ENCODE peak calls at places on chromosome 16, in seven cellular contexts. N is ovary, G is D721Med, R is GM20000, C is fibroblast of lung, X is GM12865, T is fibroblast of mammary gland. A is an unnamed sample.

GRCh38 chr16:66928702-66929388 is 3.5 kb upstream of the RRAD start:
- DNase-seq in G (no peak), N (no peak), X (peak), R (peak), T (peak), C (peak), A (peak)

GRCh38 chr16:3761375-3762079 is 44.2 kb upstream of the TRAP1 start:
- DNase-seq in C (no peak), N (no peak), X (no peak), T (no peak), R (no peak), G (no peak), A (no peak)

GRCh38 chr16:180921-181667 is 835 bp downstream of the HBQ1 start:
- DNase-seq in N (peak), G (peak), R (peak), X (peak), C (peak), T (peak), A (peak)

GRCh38 chr16:69113216-69113615 is 7.8 kb downstream of the HAS3 start:
- DNase-seq in C (no peak), T (no peak), N (no peak), G (no peak), X (no peak), R (no peak), A (no peak)

GRCh38 chr16:35908942-35909341 is 2449.5 kb downstream of the TP53TG3F start:
- DNase-seq in N (no peak), C (no peak), T (no peak), G (no peak), X (no peak), R (no peak), A (no peak)

GRCh38 chr16:69906838-69907301 is 44.3 kb upstream of the CLEC18A start:
- DNase-seq in N (no peak), R (no peak), G (no peak), C (peak), T (peak), X (no peak), A (no peak)

GRCh38 chr16:17230932-17231581 is 239.7 kb downstream of the XYLT1 start:
- DNase-seq in C (no peak), T (no peak), R (no peak), G (no peak), N (no peak), X (no peak), A (no peak)

GRCh38 chr16:58501242-58502131 is 1.5 kb downstream of the NDRG4 start:
- DNase-seq in R (no peak), G (no peak), C (no peak), T (no peak), N (no peak), X (peak), A (peak)

GRCh38 chr16:30351586-30352419 is 3.3 kb downstream of the CD2BP2 start:
- DNase-seq in X (no peak), R (no peak), T (peak), N (peak), C (peak), G (no peak), A (no peak)

GRCh38 chr16:88924834-88925539 is 52.0 kb downstream of the CBFA2T3 start:
- DNase-seq in C (peak), R (peak), N (no peak), T (peak), G (no peak), X (peak), A (peak)

GRCh38 chr16:60608971-60609370 is 1427.3 kb downstream of the CDH8 start:
- DNase-seq in X (no peak), C (no peak), N (no peak), R (no peak), T (no peak), G (no peak), A (no peak)

GRCh38 chr16:89155184-89155679 is 16.3 kb upstream of the CDH15 start:
- DNase-seq in T (peak), C (peak), R (no peak), N (peak), G (no peak), X (no peak), A (no peak)

GRCh38 chr16:79593074-79593531 is 7.4 kb downstream of the MAF start:
- DNase-seq in R (no peak), X (no peak), C (peak), G (no peak), N (no peak), T (no peak), A (no peak)

GRCh38 chr16:15484662-15485061 is 50.3 kb downstream of the BMERB1 start:
- DNase-seq in N (no peak), G (no peak), C (peak), T (peak), R (no peak), X (no peak), A (no peak)

GRCh38 chr16:89374393-89374948 is 115.9 kb downstream of the ANKRD11 start:
- DNase-seq in G (peak), X (no peak), C (peak), R (no peak), T (peak), N (no peak), A (no peak)

GRCh38 chr16:47888142-47888541 is 267.7 kb downstream of the ABCC12 start:
- DNase-seq in R (no peak), G (no peak), X (no peak), T (no peak), C (peak), N (no peak), A (peak)

GRCh38 chr16:23119570-23119969 is 29.7 kb downstream of the USP31 start:
- DNase-seq in T (peak), X (no peak), G (no peak), R (no peak), N (no peak), C (peak), A (no peak)

GRCh38 chr16:89017956-89018604 is 41.1 kb upstream of the CBFA2T3 start:
- DNase-seq in C (no peak), N (no peak), G (no peak), T (peak), X (no peak), R (no peak), A (no peak)

GRCh38 chr16:67664258-67664657 is 2.3 kb downstream of the ENKD1 start:
- DNase-seq in N (no peak), G (no peak), R (no peak), T (no peak), X (no peak), C (no peak), A (no peak)

GRCh38 chr16:68347605-68348004 is 36.8 kb downstream of the PRMT7 start:
- DNase-seq in R (no peak), C (no peak), N (no peak), X (no peak), T (no peak), G (no peak), A (no peak)

GRCh38 chr16:28092721-28093382 is 29.3 kb upstream of the GSG1L start:
- DNase-seq in C (no peak), X (no peak), T (no peak), N (no peak), G (no peak), R (no peak), A (no peak)

GRCh38 chr16:29007865-29008593 is 23.2 kb downstream of the LAT start:
- DNase-seq in T (peak), R (no peak), X (peak), G (no peak), C (peak), N (no peak), A (no peak)

DNA sequence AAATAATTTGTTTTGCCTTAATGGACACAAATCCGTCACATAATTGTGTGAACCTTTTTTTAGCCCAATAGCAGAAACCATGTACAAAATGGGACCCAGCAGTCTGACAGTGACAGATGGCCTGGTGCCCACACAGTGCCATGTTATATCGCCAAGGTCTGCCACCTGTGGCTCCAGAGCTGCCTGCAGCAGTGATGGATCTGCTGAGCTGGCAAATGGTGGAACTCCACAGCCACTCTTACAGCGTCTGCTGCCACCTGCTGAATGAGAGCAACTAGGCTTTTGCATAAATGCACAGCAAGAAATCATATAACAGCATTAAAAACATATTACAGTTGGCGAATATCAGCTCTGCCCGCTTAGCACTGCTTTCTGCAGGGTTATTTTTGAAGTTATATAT is 59.4 kb downstream of the NUP93 start:
- DNase-seq in G (no peak), C (peak), R (no peak), X (peak), N (peak), T (peak), A (peak)
- TF ChIP-seq CTCF in G (peak), C (peak), R (no peak), X (peak), N (no peak), T (peak), A (no peak)

GRCh38 chr16:75550211-75550662 is 5.8 kb downstream of the TMEM231 start:
- DNase-seq in G (no peak), T (peak), X (peak), N (no peak), C (peak), R (peak), A (peak)
- TF ChIP-seq CTCF in G (peak), T (peak), X (peak), N (no peak), C (peak), R (peak), A (peak)

GRCh38 chr16:54968769-54969168 is 38.1 kb downstream of the IRX5 start:
- DNase-seq in G (no peak), T (no peak), C (no peak), N (no peak), X (no peak), R (no peak), A (no peak)
- TF ChIP-seq CTCF in G (no peak), T (no peak), C (no peak), N (no peak), X (no peak), R (no peak), A (no peak)

GRCh38 chr16:6573577-6573976 is 759.1 kb upstream of the RBFOX1 start:
- DNase-seq in R (no peak), T (no peak), X (no peak), C (no peak), N (no peak), G (peak), A (no peak)
- TF ChIP-seq CTCF in R (no peak), T (no peak), X (no peak), C (no peak), N (no peak), G (peak), A (no peak)

DNA sequence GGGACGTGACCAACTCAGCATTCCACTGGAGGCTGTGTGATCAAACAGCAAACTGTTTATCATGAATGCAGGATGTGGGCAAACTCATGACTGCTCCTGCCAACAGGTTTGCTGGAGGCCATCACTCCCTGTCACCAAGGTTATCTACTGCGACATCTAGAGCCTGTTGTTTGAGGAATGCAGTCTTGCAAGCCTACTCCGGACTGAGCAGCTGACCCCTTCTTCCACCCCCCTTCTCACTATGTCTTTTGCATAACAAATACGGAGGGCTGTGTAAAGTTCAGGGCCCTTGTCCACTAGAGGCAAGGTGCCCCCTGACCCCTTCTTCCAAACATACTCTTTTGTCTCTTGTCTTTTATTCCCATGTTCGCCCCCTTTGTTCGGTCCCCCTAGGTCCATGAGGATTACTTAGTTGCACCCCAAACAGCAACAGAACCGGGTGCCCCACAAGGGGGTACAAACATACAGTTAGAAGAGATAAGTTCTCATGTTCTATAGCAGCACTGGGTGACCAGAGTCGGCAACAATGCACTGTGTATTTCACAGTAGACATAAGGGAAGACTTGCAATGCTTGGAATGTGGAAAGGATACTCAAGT is 28.7 kb downstream of the MEAK7 start:
- DNase-seq in G (no peak), T (no peak), N (no peak), C (no peak), R (no peak), X (no peak), A (no peak)
- TF ChIP-seq CTCF in G (no peak), T (no peak), N (no peak), C (no peak), R (no peak), X (no peak), A (no peak)

GRCh38 chr16:49440156-49441065 is 66.8 kb downstream of the C16orf78 start:
- DNase-seq in T (no peak), N (no peak), G (no peak), X (no peak), C (no peak), R (no peak), A (no peak)
- TF ChIP-seq CTCF in T (no peak), N (no peak), G (peak), X (peak), C (no peak), R (no peak), A (no peak)

GRCh38 chr16:85718153-85718477 is 29.4 kb upstream of the GINS2 start:
- DNase-seq in G (no peak), N (no peak), R (no peak), T (no peak), X (no peak), C (no peak), A (no peak)
- TF ChIP-seq CTCF in G (no peak), N (no peak), R (no peak), T (no peak), X (no peak), C (no peak), A (no peak)

DNA sequence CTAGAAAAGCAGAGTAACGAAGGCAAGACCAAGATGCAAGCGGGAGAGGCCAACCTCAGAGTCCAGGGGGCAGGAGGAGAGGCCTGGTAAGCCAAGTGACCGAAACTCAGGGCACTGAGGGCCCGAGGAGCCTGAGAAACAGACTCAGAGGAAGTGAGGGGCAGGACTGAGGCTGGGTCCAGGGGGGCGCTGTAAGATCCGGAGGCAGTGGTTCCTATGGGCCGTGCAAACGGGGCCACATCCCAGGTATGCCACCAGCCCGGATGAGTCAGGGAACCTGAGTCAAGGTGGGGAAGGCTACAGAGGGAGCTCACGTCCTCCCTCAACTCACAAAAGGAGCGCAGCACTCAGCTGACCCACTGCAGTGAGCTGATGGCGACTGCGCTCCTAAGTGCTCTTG is 8.3 kb downstream of the ZDHHC7 start:
- DNase-seq in T (no peak), C (no peak), N (no peak), G (no peak), R (no peak), X (no peak), A (no peak)
- TF ChIP-seq CTCF in T (no peak), C (no peak), N (no peak), G (no peak), R (no peak), X (no peak), A (no peak)

A was measured in Calu3.